ENCODE peak calls at places on chromosomes 4 and X, in five cellular contexts. Q, B, D, I and Z are unnamed samples.

GRCh38 chr4:175419120-175419774 is 392.8 kb downstream of the GPM6A start:
- DNase-seq in Q (peak), B (peak), D (no peak), I (peak), Z (no peak)

GRCh38 chr4:101155859-101156430 is 191.4 kb downstream of the PPP3CA start:
- DNase-seq in Q (no peak), B (no peak), D (no peak), I (no peak), Z (no peak)

GRCh38 chr4:159410076-159410777 is 307.3 kb downstream of the RAPGEF2 start:
- DNase-seq in Q (peak), B (peak), D (no peak), I (no peak), Z (no peak)

GRCh38 chrX:103175944-103176753 is 38.8 kb upstream of the BEX4 start:
- DNase-seq in Q (peak), B (peak), D (peak), I (peak), Z (no peak)

GRCh38 chr4:68162196-68162595 is 32.5 kb upstream of the TMPRSS11F start:
- DNase-seq in Q (no peak), B (no peak), D (no peak), I (no peak), Z (no peak)

GRCh38 chr4:71156616-71157015 is 163.2 kb downstream of the DCK start:
- DNase-seq in Q (no peak), B (peak), D (no peak), I (no peak), Z (no peak)

GRCh38 chr4:153205028-153205648 is 895 bp downstream of the TRIM2 start:
- DNase-seq in Q (no peak), B (no peak), D (no peak), I (no peak), Z (peak)

GRCh38 chr4:109207060-109207459 is 95.4 kb downstream of the COL25A1 start:
- DNase-seq in Q (peak), B (peak), D (no peak), I (no peak), Z (peak)

GRCh38 chrX:10450229-10450958 is 170.0 kb downstream of the MID1 start:
- DNase-seq in Q (peak), B (peak), D (no peak), I (no peak), Z (no peak)

GRCh38 chr4:148680884-148681283 is 238.7 kb upstream of the NR3C2 start:
- DNase-seq in Q (no peak), B (no peak), D (no peak), I (no peak), Z (no peak)

GRCh38 chrX:53031380-53031779 is 17.2 kb upstream of the GPR173 start:
- DNase-seq in Q (no peak), B (no peak), D (no peak), I (no peak), Z (no peak)

GRCh38 chr4:17027495-17027894 is 129.1 kb upstream of the LDB2 start:
- DNase-seq in Q (peak), B (peak), D (no peak), I (peak), Z (no peak)

GRCh38 chr4:110480031-110480549 is 4.1 kb downstream of the ENPEP start:
- DNase-seq in Q (peak), B (peak), D (no peak), I (peak), Z (no peak)

GRCh38 chr4:56296449-56296990 is 90.8 kb downstream of the AASDH start:
- DNase-seq in Q (no peak), B (no peak), D (no peak), I (no peak), Z (no peak)

GRCh38 chr4:68410643-68411042 is 36.6 kb upstream of the TMPRSS11E start:
- DNase-seq in Q (no peak), B (no peak), D (no peak), I (no peak), Z (no peak)

GRCh38 chr4:114383721-114384120 is 214.9 kb upstream of the UGT8 start:
- DNase-seq in Q (peak), B (peak), D (no peak), I (peak), Z (no peak)

GRCh38 chr4:183314806-183315205 is 5.3 kb downstream of the CLDN22 start:
- DNase-seq in Q (no peak), B (no peak), D (no peak), I (no peak), Z (no peak)

GRCh38 chrX:50812995-50813842 is 775 bp downstream of the SHROOM4 start:
- DNase-seq in Q (peak), B (peak), D (peak), I (no peak), Z (no peak)

GRCh38 chr4:8201341-8201781 is 2.3 kb downstream of the SH3TC1 start:
- DNase-seq in Q (no peak), B (no peak), D (no peak), I (no peak), Z (no peak)

GRCh38 chr4:139599594-139600374 is 43.8 kb upstream of the SETD7 start:
- DNase-seq in Q (peak), B (peak), D (no peak), I (no peak), Z (no peak)

GRCh38 chr4:17578482-17578891 is 1.5 kb downstream of the LAP3 start:
- DNase-seq in Q (peak), B (no peak), D (no peak), I (no peak), Z (no peak)

GRCh38 chrX:45774961-45775360 is 574.3 kb upstream of the DIPK2B start:
- DNase-seq in Q (peak), B (peak), D (no peak), I (no peak), Z (no peak)

GRCh38 chrX:114073926-114074325 is 510.0 kb upstream of the HTR2C start:
- DNase-seq in Q (no peak), B (no peak), D (no peak), I (no peak), Z (no peak)

GRCh38 chr4:137283737-137284136 is 248.6 kb downstream of the PCDH18 start:
- DNase-seq in Q (no peak), B (peak), D (no peak), I (no peak), Z (peak)

GRCh38 chrX:133586443-133586842 is 171.2 kb upstream of the GPC4 start:
- DNase-seq in Q (no peak), B (peak), D (no peak), I (no peak), Z (no peak)

GRCh38 chrX:108216405-108216804 is 124.8 kb downstream of the ATG4A start:
- DNase-seq in Q (no peak), B (no peak), D (no peak), I (no peak), Z (no peak)

GRCh38 chr4:77579406-77580076 is 26.1 kb upstream of the CXCL13 start:
- DNase-seq in Q (peak), B (peak), D (no peak), I (no peak), Z (no peak)

GRCh38 chrX:46502848-46503247 is 42.4 kb downstream of the ZNF674 start:
- DNase-seq in Q (no peak), B (no peak), D (no peak), I (no peak), Z (no peak)

GRCh38 chr4:4347585-4347984 is 39.3 kb upstream of the NSG1 start:
- DNase-seq in Q (no peak), B (no peak), D (no peak), I (no peak), Z (no peak)

GRCh38 chr4:39855909-39856512 is 121.7 kb downstream of the PDS5A start:
- DNase-seq in Q (peak), B (peak), D (no peak), I (no peak), Z (no peak)